ENCODE peak calls at places on chromosome 18, in six cellular contexts. I, U, S, J, B and X are unnamed samples.

GRCh38 chr18:57710226-57710625 is 88.6 kb upstream of the NARS1 start:
- DNase-seq in I (no peak), U (no peak), S (no peak), J (no peak), B (no peak), X (no peak)

GRCh38 chr18:23994361-23994902 is 20.1 kb upstream of the TTC39C start:
- DNase-seq in I (peak; percentile 30), U (peak; percentile 93), S (no peak), J (peak; percentile 97), B (peak; percentile 42), X (no peak)

GRCh38 chr18:72376256-72376655 is 167.9 kb downstream of the CBLN2 start:
- DNase-seq in I (no peak), U (peak; percentile 15), S (no peak), J (no peak), B (no peak), X (no peak)

GRCh38 chr18:12930908-12931307 is 16.9 kb upstream of the SEH1L start:
- DNase-seq in I (no peak), U (no peak), S (no peak), J (no peak), B (no peak), X (no peak)

GRCh38 chr18:3441290-3441689 is 8.7 kb upstream of the TGIF1 start:
- DNase-seq in I (no peak), U (no peak), S (no peak), J (no peak), B (no peak), X (no peak)

GRCh38 chr18:36583155-36583745 is 245.6 kb downstream of the TPGS2 start:
- DNase-seq in I (no peak), U (peak; percentile 36), S (no peak), J (no peak), B (no peak), X (no peak)

GRCh38 chr18:58806826-58807714 is 57.6 kb upstream of the ZNF532 start:
- DNase-seq in I (no peak), U (no peak), S (no peak), J (no peak), B (no peak), X (no peak)

GRCh38 chr18:39685303-39685902 is 2119.8 kb upstream of the CELF4 start:
- DNase-seq in I (no peak), U (no peak), S (no peak), J (no peak), B (no peak), X (no peak)

GRCh38 chr18:63158676-63159291 is 160.8 kb downstream of the BCL2 start:
- DNase-seq in I (no peak), U (no peak), S (no peak), J (no peak), B (no peak), X (no peak)

GRCh38 chr18:48796491-48797205 is 154.1 kb downstream of the SMAD7 start:
- DNase-seq in I (no peak), U (no peak), S (peak; percentile 17), J (no peak), B (no peak), X (no peak)